ENCODE peak calls at places on chromosomes 6 and 20, in four cellular contexts. One of them, this sample, is unnamed.

GRCh38 chr6:42201382-42201781 is 6.6 kb upstream of the GUCA1B start:
- DNase-seq in sigmoid colon: no peak
- DNase-seq in fibroblast of lung: peak; percentile 45
- DNase-seq in heart left ventricle: no peak
- DNase-seq in this sample: no peak

GRCh38 chr6:159701413-159701999 is 8.5 kb upstream of the SOD2 start:
- DNase-seq in sigmoid colon: peak; percentile 80
- DNase-seq in fibroblast of lung: peak; percentile 96
- DNase-seq in heart left ventricle: no peak
- DNase-seq in this sample: no peak

GRCh38 chr20:38551056-38551626 is 29.9 kb upstream of the ADIG start:
- DNase-seq in sigmoid colon: no peak
- DNase-seq in fibroblast of lung: no peak
- DNase-seq in heart left ventricle: no peak
- DNase-seq in this sample: no peak

GRCh38 chr6:100881707-100882040 is 545 bp upstream of the ASCC3 start:
- DNase-seq in sigmoid colon: no peak
- DNase-seq in fibroblast of lung: peak; percentile 37
- DNase-seq in heart left ventricle: no peak
- DNase-seq in this sample: no peak

GRCh38 chr6:136737343-136738177 is 54.7 kb downstream of the MAP3K5 start:
- DNase-seq in sigmoid colon: peak; percentile 76
- DNase-seq in fibroblast of lung: peak; percentile 87
- DNase-seq in heart left ventricle: no peak
- DNase-seq in this sample: no peak

GRCh38 chr6:150072201-150072600 is 3.3 kb upstream of the ULBP3 start:
- DNase-seq in sigmoid colon: no peak
- DNase-seq in fibroblast of lung: peak; percentile 10
- DNase-seq in heart left ventricle: no peak
- DNase-seq in this sample: peak; percentile 80

GRCh38 chr20:62980970-62981369 is 25.8 kb downstream of the BHLHE23 start:
- DNase-seq in sigmoid colon: no peak
- DNase-seq in fibroblast of lung: no peak
- DNase-seq in heart left ventricle: no peak
- DNase-seq in this sample: no peak

GRCh38 chr6:113995632-113996031 is 24.7 kb upstream of the HDAC2 start:
- DNase-seq in sigmoid colon: peak; percentile 69
- DNase-seq in fibroblast of lung: peak; percentile 95
- DNase-seq in heart left ventricle: peak; percentile 46
- DNase-seq in this sample: no peak

GRCh38 chr6:168193816-168194701 is 115.0 kb upstream of the FRMD1 start:
- DNase-seq in sigmoid colon: peak; percentile 54
- DNase-seq in fibroblast of lung: no peak
- DNase-seq in heart left ventricle: no peak
- DNase-seq in this sample: no peak

GRCh38 chr6:37884548-37884947 is 65.0 kb downstream of the ZFAND3 start:
- DNase-seq in sigmoid colon: no peak
- DNase-seq in fibroblast of lung: no peak
- DNase-seq in heart left ventricle: no peak
- DNase-seq in this sample: no peak

GRCh38 chr20:25372584-25373336 is 17.9 kb downstream of the ABHD12 start:
- DNase-seq in sigmoid colon: no peak
- DNase-seq in fibroblast of lung: peak; percentile 98
- DNase-seq in heart left ventricle: no peak
- DNase-seq in this sample: no peak

GRCh38 chr6:111668410-111668809 is 62.7 kb upstream of the TRAF3IP2 start:
- DNase-seq in sigmoid colon: no peak
- DNase-seq in fibroblast of lung: no peak
- DNase-seq in heart left ventricle: no peak
- DNase-seq in this sample: no peak

GRCh38 chr6:11202513-11203305 is 29.8 kb downstream of the NEDD9 start:
- DNase-seq in sigmoid colon: no peak
- DNase-seq in fibroblast of lung: peak; percentile 19
- DNase-seq in heart left ventricle: no peak
- DNase-seq in this sample: no peak

GRCh38 chr6:18545726-18546125 is 158.6 kb downstream of the RNF144B start:
- DNase-seq in sigmoid colon: no peak
- DNase-seq in fibroblast of lung: no peak
- DNase-seq in heart left ventricle: no peak
- DNase-seq in this sample: no peak

GRCh38 chr20:38726849-38727601 is 2.7 kb downstream of the SLC32A1 start:
- DNase-seq in sigmoid colon: no peak
- DNase-seq in fibroblast of lung: peak; percentile 15
- DNase-seq in heart left ventricle: no peak
- DNase-seq in this sample: no peak

GRCh38 chr6:170360476-170360875 is 53.9 kb downstream of the FAM120B start:
- DNase-seq in sigmoid colon: no peak
- DNase-seq in fibroblast of lung: peak; percentile 25
- DNase-seq in heart left ventricle: no peak
- DNase-seq in this sample: no peak

GRCh38 chr20:62063981-62064787 is 1.5 kb downstream of the TAF4 start:
- DNase-seq in sigmoid colon: no peak
- DNase-seq in fibroblast of lung: no peak
- DNase-seq in heart left ventricle: peak; percentile 48
- DNase-seq in this sample: peak; percentile 87

GRCh38 chr6:111918825-111919224 is 45.6 kb upstream of the FYN start:
- DNase-seq in sigmoid colon: no peak
- DNase-seq in fibroblast of lung: peak; percentile 60
- DNase-seq in heart left ventricle: peak; percentile 10
- DNase-seq in this sample: no peak

GRCh38 chr20:3068075-3068474 is 3.3 kb upstream of the OXT start:
- DNase-seq in sigmoid colon: no peak
- DNase-seq in fibroblast of lung: no peak
- DNase-seq in heart left ventricle: no peak
- DNase-seq in this sample: peak; percentile 29

GRCh38 chr6:96466149-96466863 is 55.3 kb upstream of the UFL1 start:
- DNase-seq in sigmoid colon: no peak
- DNase-seq in fibroblast of lung: no peak
- DNase-seq in heart left ventricle: no peak
- DNase-seq in this sample: no peak

GRCh38 chr6:16769986-16770376 is 8.7 kb upstream of the ATXN1 start:
- DNase-seq in sigmoid colon: no peak
- DNase-seq in fibroblast of lung: peak; percentile 89
- DNase-seq in heart left ventricle: no peak
- DNase-seq in this sample: no peak

GRCh38 chr20:21609221-21609620 is 95.4 kb upstream of the NKX2-2 start:
- DNase-seq in sigmoid colon: no peak
- DNase-seq in fibroblast of lung: no peak
- DNase-seq in heart left ventricle: no peak
- DNase-seq in this sample: no peak

GRCh38 chr20:4972506-4973251 is 28.6 kb downstream of the SLC23A2 start:
- DNase-seq in sigmoid colon: no peak
- DNase-seq in fibroblast of lung: no peak
- DNase-seq in heart left ventricle: no peak
- DNase-seq in this sample: no peak

GRCh38 chr6:10429638-10430427 is 15.0 kb upstream of the TFAP2A start:
- DNase-seq in sigmoid colon: no peak
- DNase-seq in fibroblast of lung: peak; percentile 58
- DNase-seq in heart left ventricle: no peak
- DNase-seq in this sample: no peak

GRCh38 chr6:26223677-26224546 is 136.7 kb downstream of the HFE start:
- DNase-seq in sigmoid colon: peak; percentile 89
- DNase-seq in fibroblast of lung: peak; percentile 98
- DNase-seq in heart left ventricle: peak; percentile 71
- DNase-seq in this sample: peak; percentile 83

GRCh38 chr20:16258766-16259165 is 314.5 kb downstream of the KIF16B start:
- DNase-seq in sigmoid colon: no peak
- DNase-seq in fibroblast of lung: no peak
- DNase-seq in heart left ventricle: no peak
- DNase-seq in this sample: no peak

GRCh38 chr6:170212051-170212756 is 78.7 kb downstream of the DLL1 start:
- DNase-seq in sigmoid colon: peak; percentile 54
- DNase-seq in fibroblast of lung: no peak
- DNase-seq in heart left ventricle: no peak
- DNase-seq in this sample: peak; percentile 52

GRCh38 chr6:79215233-79215824 is 19.2 kb downstream of the HMGN3 start:
- DNase-seq in sigmoid colon: no peak
- DNase-seq in fibroblast of lung: peak; percentile 38
- DNase-seq in heart left ventricle: no peak
- DNase-seq in this sample: no peak

GRCh38 chr6:70221025-70221714 is 81.7 kb downstream of the COL9A1 start:
- DNase-seq in sigmoid colon: no peak
- DNase-seq in fibroblast of lung: peak; percentile 53
- DNase-seq in heart left ventricle: no peak
- DNase-seq in this sample: no peak

DNA sequence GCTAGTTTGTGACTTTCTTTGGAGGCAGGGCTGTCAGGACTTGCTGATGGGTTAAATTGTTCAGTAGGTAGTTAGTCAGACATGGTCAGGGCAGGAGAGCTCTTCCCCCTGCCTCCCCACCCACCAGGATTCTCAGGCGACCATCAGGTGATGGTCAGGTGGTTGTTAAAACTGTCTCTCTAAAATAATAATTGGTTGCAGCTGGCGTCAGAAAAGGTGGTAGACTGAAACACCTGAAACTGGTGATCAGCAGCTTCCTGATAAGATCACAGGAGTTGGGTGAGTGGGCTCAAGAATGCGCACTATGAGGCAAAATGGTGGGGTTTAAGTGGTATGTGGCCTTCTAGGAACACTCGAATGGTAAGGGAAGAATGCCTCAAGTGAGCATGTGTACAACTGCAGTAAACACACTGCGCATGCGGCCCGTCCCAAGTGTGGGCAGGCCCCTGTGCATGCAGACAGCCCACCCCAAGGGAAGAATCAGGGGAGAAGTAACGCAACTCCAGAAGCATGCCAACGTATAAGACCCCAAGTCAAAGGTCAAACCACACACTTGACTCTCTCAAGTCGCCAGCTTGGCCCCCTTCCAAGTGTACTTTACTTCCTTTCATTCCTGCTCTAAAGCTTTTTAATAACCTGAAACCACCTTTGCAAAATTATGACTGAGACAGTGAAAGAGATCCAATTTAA is 7.9 kb upstream of the BLCAP start:
- DNase-seq in sigmoid colon: no peak
- DNase-seq in fibroblast of lung: no peak
- DNase-seq in heart left ventricle: no peak
- DNase-seq in this sample: peak; percentile 54
- H3K4me3 ChIP-seq in sigmoid colon: no peak overlapping the region
- H3K4me3 ChIP-seq in fibroblast of lung: no peak overlapping the region
- H3K4me3 ChIP-seq in heart left ventricle: no peak overlapping the region
- H3K4me3 ChIP-seq in this sample: no peak overlapping the region

DNA sequence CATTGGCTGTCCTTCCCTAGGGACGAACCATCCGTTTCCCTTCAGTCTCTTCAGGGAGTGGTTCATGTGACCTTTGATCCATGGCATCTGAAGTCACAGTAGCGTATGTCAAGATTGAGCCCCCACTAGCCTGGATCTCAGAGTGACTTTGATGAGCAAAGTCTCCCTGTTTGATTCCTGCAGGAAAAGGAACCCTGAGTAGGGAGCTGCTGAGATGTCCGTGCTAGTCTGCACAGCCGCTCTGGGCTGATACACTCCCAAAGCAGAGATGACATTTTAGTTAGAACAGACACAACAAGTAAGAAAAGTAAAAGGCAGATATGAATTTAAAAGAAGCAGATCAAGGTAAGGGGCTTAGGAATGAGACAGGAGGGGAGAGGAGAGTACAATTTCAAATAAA is 899.4 kb downstream of the C6orf118 start:
- DNase-seq in sigmoid colon: no peak
- DNase-seq in fibroblast of lung: no peak
- DNase-seq in heart left ventricle: no peak
- DNase-seq in this sample: no peak
- H3K9me3 ChIP-seq in sigmoid colon: no peaks in the 10 kb centered on the region
- H3K9me3 ChIP-seq in fibroblast of lung: no peaks in the 10 kb centered on the region
- H3K9me3 ChIP-seq in heart left ventricle: no peaks in the 10 kb centered on the region
- H3K9me3 ChIP-seq in this sample: no peaks in the 10 kb centered on the region

DNA sequence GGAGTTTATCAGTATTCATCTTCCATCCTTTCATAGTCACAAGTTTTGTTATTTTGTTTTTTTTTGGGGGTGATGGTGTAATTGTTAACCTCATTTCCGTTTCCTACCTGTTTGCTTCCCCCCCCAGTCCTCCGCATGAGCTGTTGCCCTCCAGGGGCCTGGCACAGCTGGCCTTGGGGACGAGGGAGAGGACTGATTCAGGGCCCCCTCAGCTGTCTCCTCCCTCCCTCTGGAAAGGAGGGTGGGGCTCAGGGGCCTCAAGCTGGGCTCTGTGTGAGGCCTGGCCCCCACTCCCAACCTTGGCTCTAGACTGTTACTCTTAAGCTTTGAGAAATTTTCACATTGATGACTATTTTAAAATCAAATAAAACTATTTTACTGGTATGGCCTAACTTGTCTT is 4.0 kb downstream of the LRRC73 start:
- DNase-seq in sigmoid colon: no peak
- DNase-seq in fibroblast of lung: no peak
- DNase-seq in heart left ventricle: no peak
- DNase-seq in this sample: peak; percentile 59
- H3K27ac ChIP-seq in sigmoid colon: no peak overlapping the region
- H3K27ac ChIP-seq in fibroblast of lung: no peak overlapping the region
- H3K27ac ChIP-seq in heart left ventricle: no peak overlapping the region
- H3K27ac ChIP-seq in this sample: no peak overlapping the region

GRCh38 chr6:116877743-116878142 is 701 bp downstream of the RFX6 start:
- DNase-seq in sigmoid colon: no peak
- DNase-seq in fibroblast of lung: no peak
- DNase-seq in heart left ventricle: no peak
- DNase-seq in this sample: no peak

GRCh38 chr6:116876107-116876506 is 935 bp upstream of the RFX6 start:
- DNase-seq in sigmoid colon: no peak
- DNase-seq in fibroblast of lung: no peak
- DNase-seq in heart left ventricle: no peak
- DNase-seq in this sample: no peak

GRCh38 chr6:116881236-116881635 is 4.2 kb downstream of the RFX6 start:
- DNase-seq in sigmoid colon: no peak
- DNase-seq in fibroblast of lung: peak; percentile 21
- DNase-seq in heart left ventricle: no peak
- DNase-seq in this sample: no peak

GRCh38 chr6:116872771-116873170 is 4.3 kb upstream of the RFX6 start:
- DNase-seq in sigmoid colon: no peak
- DNase-seq in fibroblast of lung: no peak
- DNase-seq in heart left ventricle: no peak
- DNase-seq in this sample: no peak

DNA sequence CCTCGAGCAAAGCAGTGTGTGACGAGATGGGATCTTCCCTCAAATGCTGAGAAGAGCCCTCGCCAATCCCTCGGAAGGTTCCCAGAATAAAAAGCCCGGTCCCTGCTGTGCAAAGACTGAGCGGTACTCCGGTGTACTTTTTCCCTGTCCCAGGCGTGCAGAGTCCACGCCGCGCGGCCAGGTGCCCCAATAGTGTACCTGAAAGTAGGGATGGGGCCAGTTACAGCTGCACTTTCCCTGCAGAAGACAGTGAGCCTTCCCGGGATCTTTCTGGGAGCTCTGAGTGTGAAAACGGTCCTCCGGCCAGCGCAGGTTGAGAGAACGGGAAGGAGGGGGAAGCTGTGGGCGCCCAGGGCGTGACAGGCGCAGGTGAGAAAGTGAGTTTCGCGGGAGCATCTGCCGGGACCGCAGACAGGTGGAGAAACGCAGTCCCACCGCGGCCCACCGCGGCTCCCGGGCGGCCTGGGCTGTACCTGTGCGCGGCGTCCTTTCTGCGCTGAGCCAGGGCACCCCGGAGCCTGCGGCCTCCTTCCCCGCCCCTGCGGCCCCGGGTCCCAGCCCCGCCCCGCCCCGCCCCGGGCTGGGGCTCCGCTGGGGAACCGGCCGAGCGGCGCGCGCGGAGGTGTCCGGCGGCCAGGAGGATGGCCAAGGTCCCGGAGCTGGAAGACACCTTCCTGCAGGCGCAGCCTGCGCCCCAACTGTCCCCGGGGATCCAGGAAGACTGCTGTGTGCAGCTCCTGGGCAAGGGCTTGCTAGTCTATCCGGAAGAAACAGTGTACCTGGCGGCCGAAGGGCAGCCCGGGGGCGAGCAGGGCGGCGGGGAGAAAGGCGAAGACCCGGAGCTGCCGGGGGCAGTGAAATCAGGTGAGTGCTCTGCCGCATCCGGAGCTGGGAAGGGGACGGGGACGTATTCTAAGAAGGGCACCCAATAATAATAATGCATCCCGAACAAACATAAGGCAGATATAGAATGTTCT is at the start of gene RFX6:
- DNase-seq in sigmoid colon: no peak
- DNase-seq in fibroblast of lung: no peak
- DNase-seq in heart left ventricle: no peak
- DNase-seq in this sample: no peak
- H3K4me3 ChIP-seq in sigmoid colon: peak within 1 kb of the TSS; percentile 40
- H3K4me3 ChIP-seq in fibroblast of lung: no peak within 1 kb of the TSS
- H3K4me3 ChIP-seq in heart left ventricle: no peak within 1 kb of the TSS
- H3K4me3 ChIP-seq in this sample: no peak within 1 kb of the TSS